ENCODE peak calls at places on chromosomes 2 and 18, in five cellular contexts. E, A, H, Z and J are unnamed samples.

GRCh38 chr2:107633580-107634147 is 193.0 kb upstream of the RGPD4 start:
- DNase-seq in E (no peak), A (no peak), H (no peak), Z (no peak), J (no peak)

GRCh38 chr2:28901841-28902240 is 7.4 kb downstream of the WDR43 start:
- DNase-seq in E (no peak), A (no peak), H (no peak), Z (no peak), J (no peak)

GRCh38 chr18:9135912-9136314 is 668 bp upstream of the ANKRD12 start:
- DNase-seq in E (no peak), A (no peak), H (no peak), Z (peak), J (no peak)

GRCh38 chr2:218852911-218853667 is 6.5 kb upstream of the WNT6 start:
- DNase-seq in E (peak), A (peak), H (peak), Z (peak), J (peak)

GRCh38 chr2:73917296-73917695 is 9.4 kb upstream of the DGUOK start:
- DNase-seq in E (no peak), A (no peak), H (no peak), Z (no peak), J (no peak)

GRCh38 chr18:48926420-48926857 is 24.3 kb downstream of the SMAD7 start:
- DNase-seq in E (no peak), A (no peak), H (no peak), Z (no peak), J (no peak)

GRCh38 chr2:161165266-161165665 is 5.0 kb downstream of the TANK start:
- DNase-seq in E (no peak), A (no peak), H (no peak), Z (no peak), J (no peak)

GRCh38 chr2:210028178-210028577 is 25.7 kb downstream of the RPE start:
- DNase-seq in E (no peak), A (no peak), H (no peak), Z (no peak), J (no peak)

GRCh38 chr2:209817818-209818420 is 46.3 kb downstream of the UNC80 start:
- DNase-seq in E (no peak), A (no peak), H (no peak), Z (no peak), J (no peak)

GRCh38 chr2:140356697-140357096 is 1576.5 kb upstream of the NXPH2 start:
- DNase-seq in E (no peak), A (no peak), H (no peak), Z (no peak), J (no peak)

GRCh38 chr2:39516347-39517101 is 79.4 kb upstream of the MAP4K3 start:
- DNase-seq in E (no peak), A (no peak), H (no peak), Z (no peak), J (no peak)

GRCh38 chr2:18800240-18800971 is 211.0 kb upstream of the NT5C1B start:
- DNase-seq in E (no peak), A (no peak), H (no peak), Z (no peak), J (no peak)

GRCh38 chr2:156340818-156341481 is 8.4 kb upstream of the NR4A2 start:
- DNase-seq in E (peak), A (no peak), H (no peak), Z (peak), J (no peak)

GRCh38 chr2:94762600-94762999 is 108.6 kb upstream of the TEKT4 start:
- DNase-seq in E (no peak), A (no peak), H (no peak), Z (peak), J (no peak)

GRCh38 chr18:79400091-79400590 is 4.4 kb downstream of the NFATC1 start:
- DNase-seq in E (peak), A (no peak), H (peak), Z (peak), J (peak)

GRCh38 chr2:166092889-166093288 is 34.9 kb downstream of the SCN1A start:
- DNase-seq in E (no peak), A (no peak), H (no peak), Z (no peak), J (no peak)

GRCh38 chr2:127537142-127537541 is 1.7 kb downstream of the MYO7B start:
- DNase-seq in E (no peak), A (no peak), H (no peak), Z (no peak), J (no peak)

GRCh38 chr2:53035153-53035552 is 732.5 kb upstream of the CHAC2 start:
- DNase-seq in E (no peak), A (no peak), H (no peak), Z (no peak), J (no peak)

GRCh38 chr2:18432999-18433398 is 127.5 kb downstream of the RDH14 start:
- DNase-seq in E (no peak), A (peak), H (no peak), Z (no peak), J (no peak)

GRCh38 chr2:48129256-48129950 is 223.1 kb upstream of the FBXO11 start:
- DNase-seq in E (no peak), A (no peak), H (no peak), Z (no peak), J (no peak)

GRCh38 chr2:225889452-225889851 is 489.9 kb downstream of the NYAP2 start:
- DNase-seq in E (no peak), A (no peak), H (no peak), Z (no peak), J (no peak)